ENCODE peak calls at places on chromosomes 1 and 21, in four cellular contexts. B is HCT116, S is NT2/D1, N is HepG2. P is an unnamed sample.

GRCh38 chr1:181010789-181011188 is 11.9 kb downstream of the STX6 start:
- DNase-seq in B (no peak), S (no peak), N (no peak), P (no peak)

GRCh38 chr1:223664106-223664505 is 1.4 kb downstream of the CAPN8 start:
- DNase-seq in B (no peak), S (no peak), N (no peak), P (no peak)

GRCh38 chr1:175708787-175709186 is 34.6 kb downstream of the TNR start:
- DNase-seq in B (no peak), S (no peak), N (no peak), P (no peak)

GRCh38 chr21:26686705-26687104 is 113.6 kb upstream of the CYYR1 start:
- DNase-seq in B (no peak), S (no peak), N (no peak), P (no peak)

GRCh38 chr1:224273651-224274050 is 56.3 kb downstream of the NVL start:
- DNase-seq in B (no peak), S (no peak), N (no peak), P (no peak)

GRCh38 chr1:92804721-92805169 is 19.8 kb upstream of the EVI5 start:
- DNase-seq in B (peak), S (no peak), N (peak), P (no peak)

GRCh38 chr1:183024352-183025337 is 1.4 kb downstream of the LAMC1 start:
- DNase-seq in B (no peak), S (peak), N (no peak), P (no peak)

GRCh38 chr1:171983584-171983983 is 142.3 kb downstream of the DNM3 start:
- DNase-seq in B (peak), S (no peak), N (no peak), P (no peak)

GRCh38 chr1:67831850-67832513 is 1.3 kb downstream of the GNG12 start:
- DNase-seq in B (peak), S (no peak), N (no peak), P (no peak)

GRCh38 chr1:119737040-119737682 is 25.4 kb downstream of the PHGDH start:
- DNase-seq in B (no peak), S (no peak), N (no peak), P (no peak)

GRCh38 chr1:190429932-190430331 is 47.7 kb downstream of the BRINP3 start:
- DNase-seq in B (no peak), S (no peak), N (no peak), P (no peak)

GRCh38 chr1:214018605-214019268 is 31.0 kb downstream of the PROX1 start:
- DNase-seq in B (no peak), S (no peak), N (no peak), P (no peak)

GRCh38 chr1:72322910-72323309 is 40.6 kb upstream of the NEGR1 start:
- DNase-seq in B (no peak), S (no peak), N (no peak), P (no peak)

GRCh38 chr1:26530898-26531598 is 1.5 kb downstream of the RPS6KA1 start:
- DNase-seq in B (peak), S (peak), N (peak), P (peak)

GRCh38 chr1:157948547-157949152 is 44.8 kb upstream of the KIRREL1 start:
- DNase-seq in B (peak), S (peak), N (peak), P (peak)

GRCh38 chr1:63593303-63593886 is at the start of gene PGM1:
- DNase-seq in B (peak), S (no peak), N (peak), P (peak)

GRCh38 chr1:53553734-53554509 is 94.7 kb downstream of the DMRTB1 start:
- DNase-seq in B (no peak), S (no peak), N (no peak), P (no peak)

GRCh38 chr1:152398812-152399698 is 15.0 kb downstream of the CRNN start:
- DNase-seq in B (peak), S (peak), N (peak), P (no peak)

GRCh38 chr1:207812778-207813512 is 61.1 kb downstream of the CD46 start:
- DNase-seq in B (no peak), S (no peak), N (no peak), P (no peak)

GRCh38 chr1:209827384-209828261 is at the start of gene UTP25:
- DNase-seq in B (peak), S (peak), N (peak), P (peak)

GRCh38 chr1:209825591-209826433 is 2.0 kb upstream of the UTP25 start:
- DNase-seq in B (no peak), S (no peak), N (no peak), P (peak)

GRCh38 chr1:209820986-209821385 is 6.8 kb upstream of the UTP25 start:
- DNase-seq in B (no peak), S (no peak), N (no peak), P (no peak)

GRCh38 chr1:209822706-209823105 is 5.1 kb upstream of the UTP25 start:
- DNase-seq in B (no peak), S (no peak), N (no peak), P (peak)

GRCh38 chr1:209823143-209824041 is 4.4 kb upstream of the UTP25 start:
- DNase-seq in B (peak), S (peak), N (peak), P (no peak)
- TF ChIP-seq ZNF274 in B (no peak), S (no peak), N (no peak), P (no peak)

GRCh38 chr1:3068400-3069361 is at the start of gene PRDM16:
- DNase-seq in B (peak), S (no peak), N (no peak), P (peak)
- TF ChIP-seq ZNF274 in B (no peak), S (no peak), N (no peak), P (no peak)

GRCh38 chr1:226310637-226311195 is 1.8 kb upstream of the LIN9 start:
- DNase-seq in B (no peak), S (no peak), N (no peak), P (no peak)
- TF ChIP-seq ZNF274 in B (no peak), S (no peak), N (no peak), P (no peak)

DNA sequence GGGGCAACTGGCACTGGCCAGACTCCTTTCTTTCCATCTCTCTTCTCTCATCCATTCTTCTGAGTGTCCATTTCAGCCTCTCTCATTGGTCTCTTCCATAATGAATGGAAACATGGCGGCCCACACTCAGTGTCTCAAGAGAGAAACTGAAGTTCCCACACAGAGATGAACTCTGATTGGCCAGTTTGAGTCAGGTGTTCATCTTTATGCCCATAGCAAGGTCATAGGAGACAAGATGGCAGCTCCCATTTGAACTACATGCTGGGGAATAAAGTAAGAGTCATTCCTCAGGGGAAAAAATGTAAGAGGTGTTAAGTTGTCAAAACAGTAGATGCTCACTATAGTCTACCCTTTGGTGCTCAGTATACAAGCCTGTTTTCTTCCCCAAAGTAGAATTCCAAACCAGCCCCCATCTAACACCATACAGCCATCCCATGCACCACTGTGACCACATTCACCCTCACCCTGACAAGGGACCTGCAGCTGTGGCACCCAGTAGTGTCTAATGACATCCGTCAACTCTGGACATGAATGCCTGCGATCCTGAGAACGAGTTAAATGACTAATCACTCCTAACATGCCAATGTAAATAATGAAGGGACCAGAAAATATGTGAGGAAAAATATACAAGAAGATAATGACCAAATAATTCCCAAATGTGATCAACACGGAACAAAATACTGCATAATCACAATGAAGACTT is 12.4 kb downstream of the CDA start:
- DNase-seq in B (no peak), S (no peak), N (no peak), P (no peak)
- TF ChIP-seq ZNF274 in B (no peak), S (no peak), N (no peak), P (no peak)

DNA sequence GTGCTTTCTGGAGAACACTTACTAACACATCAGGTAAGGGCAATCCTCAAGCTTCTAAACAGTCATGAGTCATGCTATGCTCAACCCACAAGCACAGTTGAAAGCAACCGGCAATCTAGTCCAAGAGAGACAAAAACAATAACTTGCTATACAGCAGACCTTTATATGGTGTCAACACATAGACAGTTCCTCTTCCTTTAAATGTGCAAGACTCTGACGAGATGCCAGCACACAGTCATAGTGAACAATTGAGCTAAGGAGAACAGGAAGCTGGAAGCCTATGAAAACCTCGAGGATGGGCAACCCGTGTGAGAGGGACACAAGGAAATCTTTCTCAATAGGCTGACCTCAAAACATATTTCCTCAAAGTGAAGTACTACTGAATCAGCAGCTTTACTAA is 5.3 kb downstream of the ADIPOR1 start:
- DNase-seq in B (no peak), S (no peak), N (no peak), P (no peak)
- TF ChIP-seq ZNF274 in B (no peak), S (no peak), N (no peak), P (no peak)

GRCh38 chr1:62389531-62389930 is 47.3 kb upstream of the USP1 start:
- DNase-seq in B (no peak), S (no peak), N (no peak), P (no peak)

GRCh38 chr1:62394646-62395045 is 42.2 kb upstream of the USP1 start:
- DNase-seq in B (no peak), S (no peak), N (no peak), P (no peak)

GRCh38 chr1:62392951-62393350 is 43.9 kb upstream of the USP1 start:
- DNase-seq in B (no peak), S (no peak), N (no peak), P (no peak)

GRCh38 chr1:62395291-62395690 is 41.6 kb upstream of the USP1 start:
- DNase-seq in B (no peak), S (no peak), N (no peak), P (no peak)

GRCh38 chr1:62391369-62391971 is 45.4 kb upstream of the USP1 start:
- DNase-seq in B (peak), S (peak), N (peak), P (peak)
- TF ChIP-seq ZNF274 in B (no peak), S (no peak), N (no peak), P (no peak)

GRCh38 chr1:160219062-160219929 is 14.1 kb downstream of the PEA15 start:
- DNase-seq in B (peak), S (peak), N (peak), P (no peak)
- TF ChIP-seq ZNF274 in B (no peak), S (no peak), N (no peak), P (no peak)

GRCh38 chr21:30257773-30258172 is 25.0 kb downstream of the KRTAP24-1 start:
- DNase-seq in B (no peak), S (peak), N (no peak), P (peak)
- TF ChIP-seq ZNF274 in B (no peak), S (no peak), N (no peak), P (no peak)

GRCh38 chr21:25572895-25573310 is 34.4 kb downstream of the MRPL39 start:
- DNase-seq in B (no peak), S (no peak), N (no peak), P (no peak)
- TF ChIP-seq ZNF274 in B (no peak), S (no peak), N (no peak), P (no peak)

DNA sequence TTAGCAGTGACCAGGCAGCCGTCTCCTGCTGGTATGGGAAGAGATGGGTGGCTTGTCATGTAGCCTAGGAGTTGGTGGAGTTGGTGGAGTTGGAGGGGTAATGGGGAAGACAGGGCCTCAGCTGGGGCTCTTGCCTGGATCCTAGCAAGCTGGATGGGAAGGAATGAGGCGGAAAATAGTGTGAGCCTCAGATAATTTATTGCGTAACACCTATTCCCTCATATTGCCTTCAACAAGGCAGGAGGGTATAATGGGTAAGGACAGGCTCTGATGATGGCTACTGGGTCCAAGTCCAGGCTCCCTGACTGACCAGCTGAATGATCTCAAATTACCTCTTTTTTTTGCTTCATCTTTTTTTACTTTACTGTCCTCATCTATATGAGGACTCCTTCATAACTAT is 12.6 kb downstream of the MAP7D1 start:
- DNase-seq in B (no peak), S (no peak), N (no peak), P (no peak)
- TF ChIP-seq ZNF274 in B (no peak), S (no peak), N (no peak), P (no peak)

P was measured in H1.